ENCODE peak calls at places on chromosomes 5 and 9, in seven cellular contexts. N is breast epithelium, X is ovary, J is BE2C, G is lower lobe of right lung, A is left ventricle myocardium inferior, Y is SJSA1. Z is an unnamed sample. For H3K4me1, the result is how much of the 10 kb centered on the place peaks cover.

GRCh38 chr9:70080481-70081119 is 37.0 kb downstream of the MAMDC2 start:
- DNase-seq in X (peak), N (no peak), A (no peak), J (no peak), G (no peak), Y (peak), Z (no peak)

GRCh38 chr5:10525124-10525495 is 38.8 kb upstream of the ANKRD33B start:
- DNase-seq in A (no peak), N (no peak), Y (no peak), G (no peak), X (no peak), J (no peak), Z (no peak)

GRCh38 chr9:129596541-129597328 is 24.2 kb downstream of the C9orf50 start:
- DNase-seq in G (peak), Y (no peak), J (no peak), A (peak), X (peak), N (no peak), Z (peak)

GRCh38 chr9:18346761-18347160 is 127.2 kb upstream of the ADAMTSL1 start:
- DNase-seq in Y (no peak), N (no peak), X (no peak), G (no peak), J (no peak), A (no peak), Z (no peak)

GRCh38 chr5:115168829-115169391 is 798 bp downstream of the TRIM36 start:
- DNase-seq in X (no peak), A (no peak), G (no peak), Y (no peak), N (no peak), J (peak), Z (peak)

GRCh38 chr9:133906218-133906617 is 85.9 kb downstream of the VAV2 start:
- DNase-seq in Y (no peak), G (no peak), X (no peak), J (no peak), N (no peak), A (no peak), Z (no peak)

GRCh38 chr9:86445636-86446035 is 91.4 kb upstream of the TUT7 start:
- DNase-seq in N (no peak), G (no peak), J (no peak), Y (no peak), X (no peak), A (no peak), Z (no peak)

GRCh38 chr9:99239341-99240055 is 17.4 kb downstream of the SEC61B start:
- DNase-seq in G (no peak), J (peak), N (no peak), Y (no peak), A (no peak), X (no peak), Z (no peak)

GRCh38 chr9:84228130-84228735 is 112.3 kb downstream of the SLC28A3 start:
- DNase-seq in X (no peak), N (no peak), G (no peak), J (no peak), A (no peak), Y (no peak), Z (peak)

GRCh38 chr9:132970306-132971062 is 8.0 kb upstream of the GFI1B start:
- DNase-seq in G (no peak), A (no peak), J (no peak), Y (no peak), N (no peak), X (no peak), Z (no peak)

GRCh38 chr5:44388504-44389409 is 463 bp downstream of the FGF10 start:
- DNase-seq in N (no peak), Y (no peak), J (no peak), A (peak), G (peak), X (peak), Z (peak)

GRCh38 chr9:94909250-94909894 is 182.9 kb downstream of the AOPEP start:
- DNase-seq in A (no peak), N (no peak), G (no peak), Y (no peak), J (no peak), X (no peak), Z (no peak)

GRCh38 chr9:33297455-33297854 is 7.1 kb downstream of the NFX1 start:
- DNase-seq in Y (no peak), J (no peak), N (no peak), A (peak), G (peak), X (no peak), Z (no peak)
- H3K4me1 ChIP-seq in Y (under half), J (under half), N (under half), A (half or more), G (half or more), X (under half), Z (under half)

GRCh38 chr5:145945620-145946111 is 9.3 kb downstream of the SH3RF2 start:
- DNase-seq in A (no peak), N (no peak), J (no peak), X (no peak), Y (no peak), G (no peak), Z (no peak)
- H3K4me1 ChIP-seq in A (half or more), N (under half), J (under half), X (under half), Y (half or more), G (under half), Z (under half)

DNA sequence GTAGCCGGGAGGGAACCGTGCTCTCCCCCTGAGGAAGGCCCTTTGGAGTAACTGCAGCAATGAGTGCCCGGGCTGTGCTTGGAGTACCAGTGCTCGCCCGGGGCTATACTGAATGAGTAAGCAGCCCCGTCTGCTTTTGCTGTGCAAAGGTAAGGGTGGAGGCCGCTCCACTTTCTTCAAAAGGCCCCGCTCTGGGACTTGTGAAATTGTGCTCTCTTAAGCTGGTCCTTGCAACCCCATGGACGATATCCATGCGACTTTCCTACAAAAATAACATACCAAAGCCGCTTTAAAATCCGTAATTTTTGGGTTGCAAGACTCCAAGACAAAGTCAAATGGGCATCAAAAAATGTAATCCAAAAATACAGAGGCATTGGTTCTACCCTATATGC is 579 bp upstream of the TNFAIP8 start:
- DNase-seq in J (no peak), N (no peak), X (no peak), A (no peak), G (peak), Y (no peak), Z (peak)
- H3K4me1 ChIP-seq in J (under half), N (under half), X (under half), A (half or more), G (under half), Y (under half), Z (under half)

DNA sequence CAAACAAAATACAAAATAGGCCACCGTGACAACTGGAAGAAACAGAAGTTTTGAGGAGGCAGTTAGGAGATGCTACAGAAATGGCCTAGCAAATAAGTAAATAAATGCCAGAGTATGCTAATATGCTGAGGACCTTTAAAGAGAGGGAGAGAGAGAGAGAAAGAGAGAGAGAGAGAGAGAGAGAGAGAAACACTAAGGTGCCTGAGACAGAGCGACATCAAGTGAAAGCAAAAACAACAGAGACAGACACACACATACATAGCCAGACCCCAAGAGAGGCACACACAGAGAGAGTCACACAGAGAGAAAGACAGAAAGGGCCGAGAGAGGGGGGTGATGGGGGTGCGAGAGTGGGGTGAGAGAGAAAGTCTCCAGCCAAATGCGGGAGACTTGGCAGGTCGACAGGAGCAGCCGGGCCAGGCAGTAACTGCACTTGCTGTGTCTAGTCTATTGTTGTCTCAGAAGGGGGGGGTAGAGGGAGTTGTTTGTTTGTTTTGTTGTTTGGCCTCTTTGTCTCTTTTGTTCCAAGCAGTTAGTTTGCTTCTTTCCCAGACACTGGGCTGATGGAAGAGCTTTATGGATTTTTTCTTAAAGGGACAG is 30.1 kb upstream of the NFIB start:
- DNase-seq in X (peak), J (no peak), N (no peak), Y (no peak), A (peak), G (no peak), Z (no peak)
- H3K4me1 ChIP-seq in X (under half), J (under half), N (under half), Y (under half), A (half or more), G (under half), Z (under half)

GRCh38 chr5:145245354-145245753 is 589.8 kb downstream of the PRELID2 start:
- DNase-seq in Y (no peak), J (no peak), N (no peak), X (no peak), G (no peak), A (no peak), Z (no peak)
- H3K4me1 ChIP-seq in Y (under half), J (under half), N (under half), X (under half), G (under half), A (under half), Z (under half)

GRCh38 chr5:38148021-38148625 is 110.2 kb upstream of the EGFLAM start:
- DNase-seq in Y (no peak), A (no peak), G (no peak), X (no peak), N (no peak), J (no peak), Z (no peak)
- H3K4me1 ChIP-seq in Y (under half), A (under half), G (under half), X (under half), N (under half), J (under half), Z (under half)

GRCh38 chr9:124298646-124299235 is 41.0 kb downstream of the NEK6 start:
- DNase-seq in X (no peak), N (no peak), G (no peak), J (no peak), Y (peak), A (no peak), Z (no peak)
- H3K4me1 ChIP-seq in X (under half), N (under half), G (half or more), J (under half), Y (half or more), A (half or more), Z (under half)

DNA sequence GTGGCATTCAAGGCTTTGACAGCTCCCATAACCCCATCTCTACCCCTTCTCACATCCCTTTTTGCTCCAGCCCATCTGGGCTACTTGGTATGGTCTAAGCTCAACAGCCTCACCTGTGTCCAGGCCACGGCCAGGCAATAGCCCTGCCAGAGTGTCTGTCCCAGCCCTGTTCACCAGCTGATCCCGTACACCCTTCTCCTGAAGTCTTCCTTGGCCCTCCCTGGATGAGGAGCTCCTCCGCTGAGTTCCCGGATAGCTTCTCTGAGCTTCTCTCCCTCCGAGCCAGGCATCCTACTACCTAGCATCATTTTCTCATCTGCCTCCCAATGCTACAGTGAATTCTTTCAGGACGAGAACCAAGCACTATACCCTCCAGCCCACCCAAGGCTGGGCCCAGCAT is 208.2 kb downstream of the DAB2IP start:
- DNase-seq in Y (peak), A (no peak), N (no peak), J (no peak), G (no peak), X (no peak), Z (no peak)
- H3K4me1 ChIP-seq in Y (under half), A (under half), N (under half), J (under half), G (under half), X (under half), Z (under half)

GRCh38 chr5:16427572-16427971 is 38.0 kb downstream of the ZNF622 start:
- DNase-seq in J (no peak), X (no peak), Y (no peak), A (no peak), G (no peak), N (no peak), Z (no peak)
- H3K4me1 ChIP-seq in J (under half), X (under half), Y (under half), A (under half), G (under half), N (under half), Z (under half)

DNA sequence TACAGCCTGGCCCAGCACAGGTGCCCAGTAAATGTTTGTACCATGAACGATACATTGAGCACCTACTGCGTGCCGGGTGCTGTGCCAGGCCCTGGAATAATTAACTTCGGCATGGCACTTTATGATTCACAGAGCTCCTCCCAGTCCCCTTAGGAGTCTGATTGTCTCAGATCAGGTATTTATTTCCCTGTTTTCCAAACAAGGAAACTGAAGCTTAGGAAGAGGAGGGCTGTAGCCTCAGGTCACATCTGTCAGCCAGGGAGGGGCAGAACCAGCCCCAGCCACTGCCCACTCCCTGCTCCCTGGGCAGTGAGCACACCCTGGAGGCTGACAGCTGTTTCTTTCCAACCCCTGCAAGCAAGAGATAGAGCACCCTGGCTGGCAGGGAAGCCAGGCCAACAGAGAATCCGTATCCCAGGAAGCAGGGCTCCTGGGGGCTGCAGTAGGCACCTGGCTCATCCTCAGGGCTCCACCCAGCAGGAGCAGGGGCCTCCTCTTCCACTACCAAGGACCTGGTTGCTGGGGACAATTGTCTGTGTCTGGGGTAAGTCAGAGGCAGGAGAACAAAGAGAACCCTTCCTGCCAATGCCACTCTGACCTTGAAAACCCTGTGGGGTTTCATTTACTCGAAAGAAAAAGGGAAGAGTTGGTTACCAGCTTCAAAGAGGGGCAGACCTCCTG is 69.0 kb downstream of the DAB2IP start:
- DNase-seq in G (no peak), N (no peak), J (no peak), Y (no peak), X (no peak), A (no peak), Z (no peak)
- H3K4me1 ChIP-seq in G (half or more), N (under half), J (under half), Y (under half), X (half or more), A (half or more), Z (under half)

Z was measured in H9.